ENCODE peak calls at places on chromosomes 7 and 10, in four cellular contexts. T, L, K and J are unnamed samples.

GRCh38 chr10:24771943-24772747 is 48.5 kb upstream of the ARHGAP21 start:
- DNase-seq in T (no peak), L (no peak), K (no peak), J (no peak)

GRCh38 chr7:39663263-39663662 is 39.9 kb downstream of the RALA start:
- DNase-seq in T (no peak), L (no peak), K (no peak), J (no peak)

GRCh38 chr7:18895456-18895855 is 222.0 kb downstream of the TWIST1 start:
- DNase-seq in T (no peak), L (no peak), K (no peak), J (no peak)

GRCh38 chr7:7330997-7331396 is 148.7 kb downstream of the C1GALT1 start:
- DNase-seq in T (no peak), L (no peak), K (no peak), J (no peak)

GRCh38 chr10:86403183-86403797 is 36.7 kb upstream of the GRID1 start:
- DNase-seq in T (no peak), L (peak; percentile 46), K (no peak), J (no peak)

GRCh38 chr7:148912758-148913541 is 28.9 kb upstream of the EZH2 start:
- DNase-seq in T (no peak), L (no peak), K (peak; percentile 57), J (no peak)

GRCh38 chr7:6650086-6650485 is 13.0 kb downstream of the ZNF316 start:
- DNase-seq in T (no peak), L (no peak), K (no peak), J (no peak)

GRCh38 chr7:20777377-20778062 is 9.2 kb downstream of the SP8 start:
- DNase-seq in T (peak; percentile 71), L (no peak), K (no peak), J (no peak)

GRCh38 chr10:58264780-58265179 is 2.9 kb downstream of the IPMK start:
- DNase-seq in T (no peak), L (no peak), K (no peak), J (no peak)

GRCh38 chr7:105268511-105269392 is 120.0 kb downstream of the SRPK2 start:
- DNase-seq in T (no peak), L (peak; percentile 13), K (no peak), J (no peak)

GRCh38 chr10:88926484-88927249 is 25.9 kb downstream of the ACTA2 start:
- DNase-seq in T (no peak), L (no peak), K (no peak), J (no peak)

GRCh38 chr7:103445228-103446020 is 583 bp downstream of the SLC26A5 start:
- DNase-seq in T (peak; percentile 79), L (no peak), K (no peak), J (no peak)

GRCh38 chr10:95048206-95048605 is 21.1 kb downstream of the CYP2C8 start:
- DNase-seq in T (no peak), L (no peak), K (no peak), J (no peak)

GRCh38 chr10:43479275-43479674 is 42.4 kb downstream of the ZNF487 start:
- DNase-seq in T (no peak), L (no peak), K (no peak), J (no peak)

GRCh38 chr7:39645482-39646407 is 22.4 kb downstream of the RALA start:
- DNase-seq in T (no peak), L (no peak), K (no peak), J (no peak)

GRCh38 chr10:130898381-130898780 is 413.1 kb downstream of the TCERG1L start:
- DNase-seq in T (no peak), L (no peak), K (no peak), J (no peak)

GRCh38 chr7:121235221-121235620 is 93.6 kb upstream of the WNT16 start:
- DNase-seq in T (no peak), L (no peak), K (no peak), J (no peak)

GRCh38 chr10:5751854-5752253 is 61.4 kb downstream of the GDI2 start:
- DNase-seq in T (no peak), L (no peak), K (no peak), J (no peak)
- TF ChIP-seq SUZ12 in T (no peak), L (no peak), K (no peak), J (no peak)

DNA sequence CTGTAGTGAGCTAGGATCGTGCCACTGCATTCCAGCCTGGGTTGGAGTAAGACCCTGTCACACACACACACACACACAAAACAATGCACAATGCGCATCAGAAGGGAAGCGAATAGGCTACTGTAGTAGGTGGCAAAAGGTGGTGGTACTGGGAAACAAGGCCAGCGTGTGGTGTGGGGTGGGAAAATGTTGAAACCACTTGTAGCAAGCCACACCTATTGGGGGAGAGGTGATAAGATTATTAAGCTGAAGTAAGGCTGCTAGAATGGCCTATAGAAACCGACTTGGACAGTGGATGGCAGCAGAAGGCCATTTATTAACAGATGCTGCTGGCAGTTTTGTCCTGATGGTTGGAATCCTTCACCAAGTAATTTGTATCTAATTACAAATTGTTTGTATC is 7.2 kb upstream of the CHCHD1 start:
- DNase-seq in T (no peak), L (peak; percentile 18), K (no peak), J (no peak)
- TF ChIP-seq YY1 in T (no peak), L (no peak), K (no peak), J (no peak)

GRCh38 chr10:25851548-25851947 is 82.5 kb upstream of the MYO3A start:
- DNase-seq in T (no peak), L (no peak), K (no peak), J (no peak)
- TF ChIP-seq SUZ12 in T (no peak), L (no peak), K (no peak), J (no peak)

GRCh38 chr10:7872041-7872442 is 53.7 kb downstream of the TAF3 start:
- DNase-seq in T (no peak), L (no peak), K (no peak), J (no peak)
- TF ChIP-seq YY1 in T (no peak), L (no peak), K (no peak), J (no peak)

DNA sequence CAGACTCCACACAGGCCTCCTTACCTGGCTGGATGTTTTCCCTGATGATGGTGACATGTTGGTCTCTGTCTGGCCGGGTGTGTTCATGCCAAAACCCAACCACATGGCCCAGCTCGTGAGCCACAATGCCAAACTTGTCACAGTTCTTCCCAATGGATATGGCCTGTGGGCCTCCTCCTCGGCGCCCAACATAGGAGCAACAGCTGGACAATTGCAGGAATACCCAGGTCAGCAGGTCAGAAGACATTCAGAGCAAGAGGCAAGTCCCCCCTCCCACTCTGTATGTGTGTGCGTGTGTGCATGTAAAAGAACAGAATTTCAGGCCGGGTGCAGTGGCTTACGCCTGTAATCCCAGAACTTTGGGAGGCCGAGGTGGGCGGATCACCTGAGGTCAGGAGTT is 63.7 kb upstream of the OPALIN start:
- DNase-seq in T (no peak), L (no peak), K (no peak), J (no peak)
- TF ChIP-seq SUZ12 in T (no peak), L (no peak), K (no peak), J (no peak)

GRCh38 chr10:17229967-17230682 is 2.1 kb downstream of the VIM start:
- DNase-seq in T (peak; percentile 87), L (no peak), K (peak; percentile 73), J (no peak)

GRCh38 chr10:17228081-17229015 is at the start of gene VIM:
- DNase-seq in T (peak; percentile 82), L (no peak), K (peak; percentile 69), J (peak; percentile 80)

GRCh38 chr10:17227367-17228080 is 517 bp upstream of the VIM start:
- DNase-seq in T (no peak), L (no peak), K (peak; percentile 63), J (no peak)

GRCh38 chr10:17229717-17229966 is 1.6 kb downstream of the VIM start:
- DNase-seq in T (peak; percentile 77), L (no peak), K (no peak), J (no peak)

DNA sequence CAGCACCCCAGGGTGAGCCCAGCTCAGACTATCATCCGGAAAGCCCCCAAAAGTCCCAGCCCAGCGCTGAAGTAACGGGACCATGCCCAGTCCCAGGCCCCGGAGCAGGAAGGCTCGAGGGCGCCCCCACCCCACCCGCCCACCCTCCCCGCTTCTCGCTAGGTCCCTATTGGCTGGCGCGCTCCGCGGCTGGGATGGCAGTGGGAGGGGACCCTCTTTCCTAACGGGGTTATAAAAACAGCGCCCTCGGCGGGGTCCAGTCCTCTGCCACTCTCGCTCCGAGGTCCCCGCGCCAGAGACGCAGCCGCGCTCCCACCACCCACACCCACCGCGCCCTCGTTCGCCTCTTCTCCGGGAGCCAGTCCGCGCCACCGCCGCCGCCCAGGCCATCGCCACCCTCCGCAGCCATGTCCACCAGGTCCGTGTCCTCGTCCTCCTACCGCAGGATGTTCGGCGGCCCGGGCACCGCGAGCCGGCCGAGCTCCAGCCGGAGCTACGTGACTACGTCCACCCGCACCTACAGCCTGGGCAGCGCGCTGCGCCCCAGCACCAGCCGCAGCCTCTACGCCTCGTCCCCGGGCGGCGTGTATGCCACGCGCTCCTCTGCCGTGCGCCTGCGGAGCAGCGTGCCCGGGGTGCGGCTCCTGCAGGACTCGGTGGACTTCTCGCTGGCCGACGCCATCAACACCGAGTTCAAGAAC is 1.1 kb downstream of the VIM start:
- DNase-seq in T (peak; percentile 77), L (no peak), K (no peak), J (no peak)
- TF ChIP-seq YY1 in T (no peak), L (no peak), K (no peak), J (no peak)

GRCh38 chr7:150434240-150434639 is 16.2 kb upstream of the GIMAP8 start:
- DNase-seq in T (no peak), L (no peak), K (no peak), J (no peak)
- TF ChIP-seq SUZ12 in T (no peak), L (no peak), K (no peak), J (no peak)